ENCODE peak calls at places on chromosomes 4 and X, in five cellular contexts. V is H9, Z is A549, B is HCT116, N is GM23338. U is an unnamed sample.

GRCh38 chrX:120125444-120125843 is 9.7 kb upstream of the RHOXF1 start:
- DNase-seq in V (no peak), Z (no peak), B (no peak), N (no peak), U (peak; percentile 8)

GRCh38 chr4:82493721-82494425 is 63.5 kb downstream of the ENOPH1 start:
- DNase-seq in V (no peak), Z (no peak), B (no peak), N (no peak), U (peak; percentile 71)

GRCh38 chr4:184534511-184535391 is 60.4 kb upstream of the IRF2 start:
- DNase-seq in V (no peak), Z (no peak), B (no peak), N (peak; percentile 31), U (peak; percentile 78)

GRCh38 chr4:23084559-23085248 is 392.0 kb downstream of the GBA3 start:
- DNase-seq in V (no peak), Z (no peak), B (no peak), N (peak; percentile 6), U (peak; percentile 56)

GRCh38 chr4:150960818-150961217 is 54.3 kb downstream of the LRBA start:
- DNase-seq in V (peak; percentile 69), Z (peak; percentile 15), B (no peak), N (peak; percentile 83), U (no peak)

GRCh38 chrX:118727686-118728339 is 407 bp downstream of the IL13RA1 start:
- DNase-seq in V (no peak), Z (no peak), B (no peak), N (no peak), U (peak; percentile 36)

GRCh38 chr4:110886856-110887255 is 264.0 kb upstream of the PITX2 start:
- DNase-seq in V (no peak), Z (no peak), B (no peak), N (no peak), U (no peak)

GRCh38 chr4:8291701-8292387 is 22.3 kb downstream of the HTRA3 start:
- DNase-seq in V (no peak), Z (no peak), B (no peak), N (no peak), U (no peak)

GRCh38 chr4:41454393-41454792 is 83.6 kb upstream of the LIMCH1 start:
- DNase-seq in V (no peak), Z (no peak), B (no peak), N (peak; percentile 11), U (no peak)
- H3K4me2 ChIP-seq in V (no peak overlapping the region), Z (peak overlapping the region; percentile 46), B (no peak overlapping the region), N (peak overlapping the region; percentile 22), U (no peak overlapping the region)

GRCh38 chr4:181578911-181579310 is 664.3 kb upstream of the TENM3 start:
- DNase-seq in V (no peak), Z (no peak), B (no peak), N (no peak), U (no peak)

GRCh38 chr4:181582595-181582994 is 660.6 kb upstream of the TENM3 start:
- DNase-seq in V (no peak), Z (no peak), B (no peak), N (peak; percentile 62), U (no peak)
- TF ChIP-seq CTCF in V (peak; percentile 65), Z (no peak), B (peak; percentile 41), N (peak; percentile 67), U (no peak)

DNA sequence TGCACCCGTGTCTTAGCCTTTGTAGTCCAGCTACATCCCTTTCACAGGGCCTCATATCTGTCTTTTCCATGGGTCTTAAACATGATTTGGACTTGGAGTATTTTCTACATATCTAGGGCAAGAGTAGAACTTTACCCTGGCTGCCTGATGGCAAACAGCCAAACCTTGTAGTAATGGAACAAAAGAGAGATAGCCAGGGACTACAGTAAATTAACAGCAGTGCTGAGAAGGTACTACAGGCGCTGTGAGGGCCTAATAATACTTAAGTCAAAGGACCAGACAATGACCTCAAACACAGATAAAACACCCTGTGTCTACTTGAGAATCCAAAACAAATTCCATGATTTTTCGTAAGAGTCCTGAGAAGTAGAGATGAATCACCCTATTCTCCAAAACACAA is 111.0 kb upstream of the WDR17 start:
- DNase-seq in V (no peak), Z (no peak), B (no peak), N (no peak), U (no peak)
- H3K4me2 ChIP-seq in V (no peak overlapping the region), Z (no peak overlapping the region), B (no peak overlapping the region), N (no peak overlapping the region), U (no peak overlapping the region)

DNA sequence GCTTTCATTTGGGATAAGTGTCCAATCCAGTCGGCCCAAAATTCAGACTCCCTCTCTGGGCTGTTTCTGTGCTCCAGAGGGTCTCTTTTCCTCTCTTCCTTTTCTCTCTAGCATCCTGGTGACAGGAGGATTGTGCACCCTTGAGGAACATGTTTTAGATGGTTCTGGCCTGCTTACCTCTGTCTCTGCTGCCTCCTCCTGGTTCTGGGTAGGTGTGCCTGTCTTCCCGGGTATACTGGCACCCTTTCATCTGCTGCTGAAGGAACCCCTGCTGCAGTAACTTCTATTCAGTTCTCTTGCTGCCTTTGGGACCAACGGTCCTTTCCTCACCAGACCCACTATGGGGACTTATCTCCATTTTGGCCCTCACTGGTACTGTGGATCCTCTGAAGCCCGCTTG is 53.2 kb downstream of the HMGB2 start:
- DNase-seq in V (no peak), Z (no peak), B (no peak), N (no peak), U (no peak)
- TF ChIP-seq CTCF in V (peak; percentile 37), Z (no peak), B (no peak), N (peak; percentile 56), U (no peak)

GRCh38 chr4:77145806-77146425 is 11.1 kb upstream of the CCNG2 start:
- DNase-seq in V (no peak), Z (no peak), B (no peak), N (no peak), U (no peak)
- H3K4me2 ChIP-seq in V (no peak overlapping the region), Z (peak overlapping the region; percentile 62), B (no peak overlapping the region), N (no peak overlapping the region), U (no peak overlapping the region)

GRCh38 chr4:70269674-70270073 is 27.3 kb downstream of the CSN3 start:
- DNase-seq in V (no peak), Z (no peak), B (peak; percentile 23), N (peak; percentile 57), U (peak; percentile 58)
- TF ChIP-seq CTCF in V (peak; percentile 54), Z (peak; percentile 11), B (peak; percentile 45), N (peak; percentile 49), U (no peak)

GRCh38 chr4:122798917-122799316 is 27.7 kb upstream of the FGF2 start:
- DNase-seq in V (no peak), Z (no peak), B (no peak), N (no peak), U (no peak)
- H3K4me2 ChIP-seq in V (no peak overlapping the region), Z (no peak overlapping the region), B (no peak overlapping the region), N (no peak overlapping the region), U (no peak overlapping the region)

DNA sequence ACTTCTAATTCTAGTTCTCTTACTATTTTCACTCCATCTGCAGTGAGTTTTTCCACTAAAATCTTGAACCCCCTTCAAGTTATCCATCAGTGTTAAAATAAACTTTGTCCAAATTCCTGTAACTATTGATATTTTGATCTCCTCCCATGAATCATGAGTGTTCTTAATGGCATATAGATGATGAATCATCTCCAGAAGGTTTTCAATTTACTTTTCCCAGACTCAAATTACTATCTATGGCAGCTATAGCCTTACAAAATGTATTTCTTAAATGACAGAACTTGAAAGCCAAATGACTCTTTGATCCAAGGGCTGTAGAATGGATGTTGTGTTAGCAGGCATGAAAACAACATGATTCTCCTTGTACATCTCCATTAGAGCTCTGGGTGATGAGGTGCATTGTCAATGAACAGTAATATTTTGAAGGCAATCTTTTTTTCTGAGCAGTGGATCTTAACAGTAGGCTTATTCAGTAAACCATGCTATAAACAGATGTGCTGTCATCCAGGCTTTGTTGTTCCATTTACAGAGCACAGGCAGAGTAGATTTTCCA is 16.1 kb upstream of the IQCM start:
- DNase-seq in V (no peak), Z (no peak), B (no peak), N (no peak), U (no peak)
- TF ChIP-seq CTCF in V (no peak), Z (no peak), B (no peak), N (no peak), U (no peak)

GRCh38 chr4:74367656-74368055 is 2.7 kb downstream of the EREG start:
- DNase-seq in V (no peak), Z (no peak), B (no peak), N (no peak), U (no peak)

GRCh38 chr4:74364649-74365491 is at the start of gene EREG:
- DNase-seq in V (peak; percentile 79), Z (peak; percentile 33), B (peak; percentile 74), N (peak; percentile 94), U (peak; percentile 84)

GRCh38 chr4:74365761-74366160 is 816 bp downstream of the EREG start:
- DNase-seq in V (peak; percentile 50), Z (no peak), B (no peak), N (peak; percentile 54), U (peak; percentile 13)

GRCh38 chr4:74369860-74370259 is 4.9 kb downstream of the EREG start:
- DNase-seq in V (no peak), Z (no peak), B (no peak), N (no peak), U (no peak)

DNA sequence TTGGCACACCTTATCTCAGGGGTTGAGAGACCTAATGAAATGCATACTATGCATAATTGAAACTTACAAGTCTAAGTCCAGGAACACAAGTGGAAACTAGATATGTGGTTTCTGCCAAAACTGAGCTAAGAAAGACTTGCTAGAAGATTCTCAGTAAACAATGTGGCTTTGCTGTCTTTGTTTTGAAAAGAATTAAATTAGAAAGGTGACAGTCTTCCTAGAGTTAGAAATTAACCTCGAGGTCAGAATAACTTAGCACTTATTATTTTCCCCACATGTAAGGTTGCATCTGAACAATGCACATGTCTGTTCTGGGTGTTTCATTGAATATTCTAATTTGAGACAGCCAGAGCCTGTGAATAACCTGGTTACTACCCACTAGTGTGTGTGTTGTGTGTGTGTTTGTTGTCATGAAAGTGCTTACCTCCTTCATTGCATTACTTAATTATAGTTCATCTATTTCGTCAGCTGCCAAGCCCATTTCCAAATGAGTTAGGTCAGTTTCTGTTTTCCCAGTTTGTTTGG is 1.5 kb downstream of the EREG start:
- DNase-seq in V (no peak), Z (no peak), B (no peak), N (no peak), U (peak; percentile 41)
- H3K4me2 ChIP-seq in V (no peak overlapping the region), Z (peak overlapping the region; percentile 82), B (peak overlapping the region; percentile 84), N (peak overlapping the region; percentile 89), U (no peak overlapping the region)